ENCODE peak calls at places on chromosome 2, in five cellular contexts. K is psoas muscle, F is cardiac septum, A is posterior cingulate gyrus, X is amniotic stem cell. D is an unnamed sample.

GRCh38 chr2:110638976-110639695 is 38.7 kb downstream of the BUB1 start:
- DNase-seq in K (no peak), X (no peak), F (no peak), A (no peak), D (no peak)

GRCh38 chr2:133867131-133867530 is 298.9 kb upstream of the NCKAP5 start:
- DNase-seq in A (no peak), X (no peak), K (no peak), F (no peak), D (no peak)

GRCh38 chr2:233919938-233920337 is 2.8 kb downstream of the TRPM8 start:
- DNase-seq in K (no peak), A (no peak), F (no peak), X (no peak), D (no peak)

GRCh38 chr2:26080356-26080755 is 46.5 kb downstream of the RAB10 start:
- DNase-seq in K (no peak), F (no peak), A (no peak), X (no peak), D (no peak)

GRCh38 chr2:178363252-178363651 is 87.7 kb downstream of the PRKRA start:
- DNase-seq in A (no peak), X (no peak), K (peak; percentile 75), F (no peak), D (no peak)

GRCh38 chr2:174117951-174118930 is 130.1 kb downstream of the OLA1 start:
- DNase-seq in F (no peak), K (no peak), X (peak; percentile 65), A (no peak), D (no peak)

GRCh38 chr2:172178035-172178434 is 75.3 kb upstream of the DLX2 start:
- DNase-seq in K (no peak), X (no peak), A (no peak), F (no peak), D (no peak)

GRCh38 chr2:16201876-16202642 is 261.7 kb downstream of the MYCN start:
- DNase-seq in K (no peak), F (no peak), A (no peak), X (no peak), D (no peak)

GRCh38 chr2:120586507-120587283 is 149.0 kb upstream of the GLI2 start:
- DNase-seq in A (no peak), F (no peak), X (no peak), K (peak; percentile 41), D (no peak)

GRCh38 chr2:105943977-105944376 is 199.3 kb downstream of the NCK2 start:
- DNase-seq in K (no peak), F (no peak), X (no peak), A (no peak), D (no peak)

GRCh38 chr2:6864938-6865345 is 765 bp downstream of the CMPK2 start:
- DNase-seq in X (no peak), A (peak; percentile 11), K (peak; percentile 72), F (no peak), D (no peak)

GRCh38 chr2:15649556-15650255 is 58.0 kb downstream of the DDX1 start:
- DNase-seq in A (no peak), F (no peak), K (no peak), X (no peak), D (no peak)

GRCh38 chr2:120576509-120577474 is 158.9 kb upstream of the GLI2 start:
- DNase-seq in X (no peak), F (no peak), A (no peak), K (peak; percentile 76), D (no peak)

GRCh38 chr2:218046234-218046633 is 22.8 kb upstream of the RUFY4 start:
- DNase-seq in A (no peak), K (no peak), X (no peak), F (no peak), D (no peak)

GRCh38 chr2:12313445-12314118 is 403.2 kb upstream of the TRIB2 start:
- DNase-seq in K (no peak), A (no peak), X (no peak), F (no peak), D (no peak)

GRCh38 chr2:127704641-127705243 is 3.4 kb downstream of the SFT2D3 start:
- DNase-seq in F (no peak), X (no peak), A (no peak), K (no peak), D (no peak)

GRCh38 chr2:231378028-231378722 is 17.3 kb upstream of the B3GNT7 start:
- DNase-seq in F (no peak), A (no peak), X (no peak), K (no peak), D (no peak)

GRCh38 chr2:74474899-74475298 is 2.4 kb upstream of the MRPL53 start:
- DNase-seq in X (no peak), A (no peak), K (no peak), F (no peak), D (no peak)

GRCh38 chr2:42089340-42089925 is 41.6 kb downstream of the PKDCC start:
- DNase-seq in F (peak; percentile 83), X (no peak), K (peak; percentile 82), A (no peak), D (peak; percentile 70)

GRCh38 chr2:231104115-231104713 is 20.6 kb downstream of the HTR2B start:
- DNase-seq in A (peak; percentile 16), X (peak; percentile 41), F (no peak), K (peak; percentile 50), D (no peak)

GRCh38 chr2:27762951-27763906 is 8.3 kb upstream of the MRPL33 start:
- DNase-seq in K (no peak), A (no peak), X (no peak), F (no peak), D (no peak)

GRCh38 chr2:231297108-231297908 is 98.2 kb upstream of the B3GNT7 start:
- DNase-seq in K (peak; percentile 64), A (peak; percentile 54), F (no peak), X (peak; percentile 2), D (peak; percentile 62)

GRCh38 chr2:225164406-225165048 is 122.3 kb upstream of the DOCK10 start:
- DNase-seq in F (no peak), A (no peak), K (no peak), X (no peak), D (no peak)

GRCh38 chr2:100197643-100198153 is 55.3 kb upstream of the AFF3 start:
- DNase-seq in X (no peak), A (peak; percentile 24), K (peak; percentile 70), F (peak; percentile 85), D (no peak)

GRCh38 chr2:64548795-64549194 is 24.7 kb downstream of the AFTPH start:
- DNase-seq in X (no peak), A (no peak), F (no peak), K (no peak), D (no peak)

GRCh38 chr2:42909966-42910365 is 117.6 kb upstream of the HAAO start:
- DNase-seq in F (peak; percentile 9), K (no peak), X (no peak), A (no peak), D (no peak)

GRCh38 chr2:6827516-6828298 is 38.0 kb downstream of the CMPK2 start:
- DNase-seq in F (no peak), A (no peak), K (no peak), X (no peak), D (no peak)

GRCh38 chr2:190837417-190837816 is 43.2 kb upstream of the GLS start:
- DNase-seq in X (no peak), F (no peak), A (no peak), K (no peak), D (no peak)

GRCh38 chr2:164847966-164848365 is 6.3 kb upstream of the COBLL1 start:
- DNase-seq in A (no peak), F (no peak), X (no peak), K (no peak), D (no peak)

GRCh38 chr2:34104601-34105000 is 505.5 kb upstream of the FAM98A start:
- DNase-seq in A (no peak), F (no peak), K (no peak), X (no peak), D (no peak)

GRCh38 chr2:74516070-74516633 is 1.9 kb downstream of the TLX2 start:
- DNase-seq in A (no peak), K (peak; percentile 84), F (peak; percentile 87), X (no peak), D (peak; percentile 96)

GRCh38 chr2:107197601-107198000 is 311.6 kb upstream of the ST6GAL2 start:
- DNase-seq in A (no peak), K (no peak), X (no peak), F (no peak), D (no peak)

D was measured in D721Med.